ENCODE peak calls at places on chromosomes 3 and 15, in five cellular contexts. One of them, this sample, is unnamed. For H3K4me1, the result is how much of the 10 kb centered on the place peaks cover.

GRCh38 chr3:67564008-67564407 is 90.4 kb downstream of the SUCLG2 start:
- DNase-seq in esophagus muscularis mucosa: no peak
- DNase-seq in ovary: no peak
- DNase-seq in CD4-positive, CD25-positive, alpha-beta regulatory T cell: no peak
- DNase-seq in H9: no peak
- DNase-seq in this sample: no peak

GRCh38 chr3:144394052-144394451 is 422.4 kb downstream of the DIPK2A start:
- DNase-seq in esophagus muscularis mucosa: no peak
- DNase-seq in ovary: no peak
- DNase-seq in CD4-positive, CD25-positive, alpha-beta regulatory T cell: no peak
- DNase-seq in H9: no peak
- DNase-seq in this sample: no peak

GRCh38 chr3:71873093-71873611 is 88.2 kb upstream of the PROK2 start:
- DNase-seq in esophagus muscularis mucosa: peak
- DNase-seq in ovary: no peak
- DNase-seq in CD4-positive, CD25-positive, alpha-beta regulatory T cell: no peak
- DNase-seq in H9: peak
- DNase-seq in this sample: no peak

GRCh38 chr15:81183403-81183760 is 13.3 kb upstream of the IL16 start:
- DNase-seq in esophagus muscularis mucosa: no peak
- DNase-seq in ovary: no peak
- DNase-seq in CD4-positive, CD25-positive, alpha-beta regulatory T cell: no peak
- DNase-seq in H9: no peak
- DNase-seq in this sample: no peak

GRCh38 chr3:32872487-32873382 is 54.9 kb downstream of the TRIM71 start:
- DNase-seq in esophagus muscularis mucosa: no peak
- DNase-seq in ovary: peak
- DNase-seq in CD4-positive, CD25-positive, alpha-beta regulatory T cell: no peak
- DNase-seq in H9: no peak
- DNase-seq in this sample: no peak

GRCh38 chr15:73683624-73684536 is at the start of gene CD276:
- DNase-seq in esophagus muscularis mucosa: no peak
- DNase-seq in ovary: peak
- DNase-seq in CD4-positive, CD25-positive, alpha-beta regulatory T cell: no peak
- DNase-seq in H9: peak
- DNase-seq in this sample: peak

GRCh38 chr3:186417791-186418190 is 55.8 kb upstream of the DGKG start:
- DNase-seq in esophagus muscularis mucosa: peak
- DNase-seq in ovary: no peak
- DNase-seq in CD4-positive, CD25-positive, alpha-beta regulatory T cell: no peak
- DNase-seq in H9: no peak
- DNase-seq in this sample: no peak

GRCh38 chr3:148998715-148999413 is 7.5 kb downstream of the GYG1 start:
- DNase-seq in esophagus muscularis mucosa: no peak
- DNase-seq in ovary: no peak
- DNase-seq in CD4-positive, CD25-positive, alpha-beta regulatory T cell: no peak
- DNase-seq in H9: no peak
- DNase-seq in this sample: no peak

GRCh38 chr3:167684389-167684993 is 30.7 kb upstream of the WDR49 start:
- DNase-seq in esophagus muscularis mucosa: no peak
- DNase-seq in ovary: no peak
- DNase-seq in CD4-positive, CD25-positive, alpha-beta regulatory T cell: peak
- DNase-seq in H9: no peak
- DNase-seq in this sample: peak

GRCh38 chr3:123719785-123720531 is 135.1 kb upstream of the HACD2 start:
- DNase-seq in esophagus muscularis mucosa: no peak
- DNase-seq in ovary: peak
- DNase-seq in CD4-positive, CD25-positive, alpha-beta regulatory T cell: no peak
- DNase-seq in H9: no peak
- DNase-seq in this sample: no peak

GRCh38 chr3:181369637-181370036 is 342.1 kb upstream of the SOX2 start:
- DNase-seq in esophagus muscularis mucosa: no peak
- DNase-seq in ovary: no peak
- DNase-seq in CD4-positive, CD25-positive, alpha-beta regulatory T cell: no peak
- DNase-seq in H9: no peak
- DNase-seq in this sample: no peak
- H3K4me1 ChIP-seq in esophagus muscularis mucosa: under half
- H3K4me1 ChIP-seq in ovary: under half
- H3K4me1 ChIP-seq in CD4-positive, CD25-positive, alpha-beta regulatory T cell: under half
- H3K4me1 ChIP-seq in H9: under half
- H3K4me1 ChIP-seq in this sample: under half

GRCh38 chr3:65729973-65730372 is 308.7 kb downstream of the MAGI1 start:
- DNase-seq in esophagus muscularis mucosa: no peak
- DNase-seq in ovary: no peak
- DNase-seq in CD4-positive, CD25-positive, alpha-beta regulatory T cell: no peak
- DNase-seq in H9: no peak
- DNase-seq in this sample: no peak

GRCh38 chr3:65730449-65730848 is 308.3 kb downstream of the MAGI1 start:
- DNase-seq in esophagus muscularis mucosa: no peak
- DNase-seq in ovary: no peak
- DNase-seq in CD4-positive, CD25-positive, alpha-beta regulatory T cell: no peak
- DNase-seq in H9: no peak
- DNase-seq in this sample: no peak

GRCh38 chr3:65732060-65732933 is 306.4 kb downstream of the MAGI1 start:
- DNase-seq in esophagus muscularis mucosa: no peak
- DNase-seq in ovary: no peak
- DNase-seq in CD4-positive, CD25-positive, alpha-beta regulatory T cell: no peak
- DNase-seq in H9: no peak
- DNase-seq in this sample: no peak

GRCh38 chr3:65728138-65728537 is 310.6 kb downstream of the MAGI1 start:
- DNase-seq in esophagus muscularis mucosa: no peak
- DNase-seq in ovary: no peak
- DNase-seq in CD4-positive, CD25-positive, alpha-beta regulatory T cell: no peak
- DNase-seq in H9: no peak
- DNase-seq in this sample: no peak

DNA sequence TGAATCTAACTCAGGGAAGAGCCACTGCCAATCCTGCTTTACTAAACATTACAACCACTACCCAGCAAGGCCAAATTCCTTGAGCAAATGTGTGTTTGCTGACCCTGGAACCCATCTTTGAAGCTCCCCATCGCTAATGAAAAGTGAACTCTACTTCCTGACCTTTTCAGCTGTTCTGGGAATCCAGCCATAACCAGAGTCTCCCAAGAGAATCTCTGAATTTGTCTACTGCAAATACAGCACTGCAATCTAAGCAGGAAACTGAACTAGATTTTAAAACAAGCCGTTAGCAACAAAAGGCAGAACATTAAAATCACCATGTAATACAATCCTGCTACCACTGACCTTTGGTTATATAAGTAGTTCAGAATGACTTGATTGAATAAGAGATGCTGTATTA is 309.2 kb downstream of the MAGI1 start:
- DNase-seq in esophagus muscularis mucosa: no peak
- DNase-seq in ovary: peak
- DNase-seq in CD4-positive, CD25-positive, alpha-beta regulatory T cell: no peak
- DNase-seq in H9: no peak
- DNase-seq in this sample: no peak
- H3K27ac ChIP-seq in esophagus muscularis mucosa: peak
- H3K27ac ChIP-seq in ovary: no peak
- H3K27ac ChIP-seq in CD4-positive, CD25-positive, alpha-beta regulatory T cell: no peak
- H3K27ac ChIP-seq in H9: no peak
- H3K27ac ChIP-seq in this sample: no peak

GRCh38 chr3:159855599-159856495 is 132.8 kb upstream of the IL12A start:
- DNase-seq in esophagus muscularis mucosa: no peak
- DNase-seq in ovary: no peak
- DNase-seq in CD4-positive, CD25-positive, alpha-beta regulatory T cell: no peak
- DNase-seq in H9: no peak
- DNase-seq in this sample: no peak

GRCh38 chr3:159852821-159853505 is 135.7 kb upstream of the IL12A start:
- DNase-seq in esophagus muscularis mucosa: no peak
- DNase-seq in ovary: peak
- DNase-seq in CD4-positive, CD25-positive, alpha-beta regulatory T cell: no peak
- DNase-seq in H9: peak
- DNase-seq in this sample: peak

GRCh38 chr3:159856496-159857098 is 132.0 kb upstream of the IL12A start:
- DNase-seq in esophagus muscularis mucosa: no peak
- DNase-seq in ovary: no peak
- DNase-seq in CD4-positive, CD25-positive, alpha-beta regulatory T cell: no peak
- DNase-seq in H9: no peak
- DNase-seq in this sample: no peak

GRCh38 chr3:159853506-159853864 is 135.2 kb upstream of the IL12A start:
- DNase-seq in esophagus muscularis mucosa: no peak
- DNase-seq in ovary: no peak
- DNase-seq in CD4-positive, CD25-positive, alpha-beta regulatory T cell: no peak
- DNase-seq in H9: no peak
- DNase-seq in this sample: no peak

DNA sequence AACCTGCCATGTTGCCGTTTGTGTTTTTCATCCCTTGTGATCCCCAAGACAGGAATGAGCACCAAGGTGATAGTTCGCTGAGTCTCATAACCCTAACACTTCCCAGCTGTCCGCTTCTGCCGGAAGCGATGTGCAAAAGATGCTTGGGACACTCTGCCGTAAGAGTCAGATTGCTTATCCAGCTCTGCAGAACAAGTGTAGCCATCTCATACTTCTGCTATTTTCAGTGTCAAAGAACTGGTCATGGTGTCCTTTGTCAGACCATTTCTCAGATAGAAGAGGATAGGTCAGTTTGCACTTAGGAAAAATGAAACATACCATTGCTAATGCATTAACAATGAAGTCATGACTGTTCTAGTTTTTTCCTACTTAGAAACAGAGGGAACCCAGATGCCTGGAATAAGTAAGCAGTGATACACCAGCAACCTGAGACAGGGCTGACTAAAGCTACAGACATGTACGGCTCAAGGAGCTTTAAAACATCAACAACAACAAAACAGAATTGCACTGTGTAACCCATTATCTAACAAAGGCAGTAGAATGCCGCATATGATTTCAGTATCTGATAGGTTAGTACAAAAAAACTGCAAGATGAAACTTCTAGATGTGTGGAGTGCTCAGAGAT is 134.0 kb upstream of the IL12A start:
- DNase-seq in esophagus muscularis mucosa: no peak
- DNase-seq in ovary: no peak
- DNase-seq in CD4-positive, CD25-positive, alpha-beta regulatory T cell: no peak
- DNase-seq in H9: no peak
- DNase-seq in this sample: no peak
- H3K4me1 ChIP-seq in esophagus muscularis mucosa: half or more
- H3K4me1 ChIP-seq in ovary: under half
- H3K4me1 ChIP-seq in CD4-positive, CD25-positive, alpha-beta regulatory T cell: under half
- H3K4me1 ChIP-seq in H9: under half
- H3K4me1 ChIP-seq in this sample: under half

DNA sequence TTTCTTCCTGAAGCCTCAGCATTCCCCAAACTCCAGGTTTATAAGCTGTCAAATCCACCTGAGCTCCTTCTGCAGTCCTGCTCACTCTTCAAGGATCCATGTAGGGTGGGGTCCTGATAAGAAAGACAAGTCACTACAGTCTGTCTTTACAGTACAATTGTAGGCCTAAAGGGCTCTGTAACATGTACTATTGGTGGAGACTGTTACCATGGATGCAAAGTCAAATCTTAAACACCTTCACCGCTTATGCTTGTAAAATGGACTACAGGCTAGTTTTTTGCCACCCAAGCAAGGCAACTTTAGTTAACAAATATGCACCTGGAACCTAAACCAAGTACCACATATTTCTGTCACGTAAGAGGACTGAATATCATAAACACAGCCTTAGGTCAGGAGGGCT is 44.7 kb downstream of the CBLB start:
- DNase-seq in esophagus muscularis mucosa: no peak
- DNase-seq in ovary: no peak
- DNase-seq in CD4-positive, CD25-positive, alpha-beta regulatory T cell: no peak
- DNase-seq in H9: no peak
- DNase-seq in this sample: no peak
- H3K27ac ChIP-seq in esophagus muscularis mucosa: peak
- H3K27ac ChIP-seq in ovary: peak
- H3K27ac ChIP-seq in CD4-positive, CD25-positive, alpha-beta regulatory T cell: no peak
- H3K27ac ChIP-seq in H9: no peak
- H3K27ac ChIP-seq in this sample: no peak

GRCh38 chr15:58413253-58413652 is 18.5 kb upstream of the LIPC start:
- DNase-seq in esophagus muscularis mucosa: no peak
- DNase-seq in ovary: no peak
- DNase-seq in CD4-positive, CD25-positive, alpha-beta regulatory T cell: no peak
- DNase-seq in H9: no peak
- DNase-seq in this sample: no peak

GRCh38 chr15:58420579-58421043 is 11.2 kb upstream of the LIPC start:
- DNase-seq in esophagus muscularis mucosa: no peak
- DNase-seq in ovary: no peak
- DNase-seq in CD4-positive, CD25-positive, alpha-beta regulatory T cell: no peak
- DNase-seq in H9: no peak
- DNase-seq in this sample: no peak

GRCh38 chr15:58415636-58416035 is 16.2 kb upstream of the LIPC start:
- DNase-seq in esophagus muscularis mucosa: no peak
- DNase-seq in ovary: no peak
- DNase-seq in CD4-positive, CD25-positive, alpha-beta regulatory T cell: no peak
- DNase-seq in H9: no peak
- DNase-seq in this sample: no peak

GRCh38 chr15:58419803-58420524 is 11.8 kb upstream of the LIPC start:
- DNase-seq in esophagus muscularis mucosa: no peak
- DNase-seq in ovary: no peak
- DNase-seq in CD4-positive, CD25-positive, alpha-beta regulatory T cell: no peak
- DNase-seq in H9: no peak
- DNase-seq in this sample: no peak

DNA sequence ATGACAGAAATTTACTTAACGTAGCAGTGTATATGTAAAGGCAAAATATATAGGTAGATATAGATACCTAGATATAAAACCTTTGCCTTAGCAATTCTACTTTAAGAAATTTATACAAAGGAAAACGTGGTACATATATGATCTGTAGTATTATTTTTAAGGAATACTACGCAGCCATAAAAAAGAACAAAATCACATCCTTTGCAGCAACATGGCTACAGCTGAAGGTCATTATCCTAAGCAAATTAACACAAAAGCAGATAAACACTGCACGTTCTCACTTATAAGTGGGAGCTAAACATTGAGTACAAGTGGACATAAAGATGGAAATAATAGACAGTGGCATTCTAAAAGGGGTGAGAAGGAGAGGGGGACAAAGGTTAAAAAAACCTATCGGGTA is 14.8 kb upstream of the LIPC start:
- DNase-seq in esophagus muscularis mucosa: no peak
- DNase-seq in ovary: no peak
- DNase-seq in CD4-positive, CD25-positive, alpha-beta regulatory T cell: no peak
- DNase-seq in H9: no peak
- DNase-seq in this sample: no peak
- H3K4me1 ChIP-seq in esophagus muscularis mucosa: under half
- H3K4me1 ChIP-seq in ovary: under half
- H3K4me1 ChIP-seq in CD4-positive, CD25-positive, alpha-beta regulatory T cell: under half
- H3K4me1 ChIP-seq in H9: under half
- H3K4me1 ChIP-seq in this sample: under half

DNA sequence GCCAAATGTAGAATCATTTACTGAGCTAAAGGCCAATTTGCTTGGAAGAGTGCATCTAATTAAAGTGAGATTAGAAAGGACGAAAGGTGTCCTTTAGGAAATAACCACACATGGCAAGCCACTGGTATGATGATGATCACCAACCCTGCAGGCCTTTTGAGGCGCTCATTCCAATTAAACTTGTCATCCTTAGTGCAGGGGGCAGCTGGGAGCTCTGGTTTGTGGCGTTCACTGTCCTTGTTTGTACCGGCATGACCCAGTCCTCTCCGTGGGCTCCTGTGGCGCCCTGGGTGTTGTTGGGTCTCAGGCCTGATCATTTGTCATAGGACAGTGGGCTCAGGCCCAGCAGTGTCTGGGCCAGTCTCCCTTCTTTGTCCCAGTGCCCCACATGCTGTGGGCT is 11.0 kb downstream of the LIMD1 start:
- DNase-seq in esophagus muscularis mucosa: no peak
- DNase-seq in ovary: no peak
- DNase-seq in CD4-positive, CD25-positive, alpha-beta regulatory T cell: no peak
- DNase-seq in H9: no peak
- DNase-seq in this sample: no peak
- H3K27ac ChIP-seq in esophagus muscularis mucosa: peak
- H3K27ac ChIP-seq in ovary: no peak
- H3K27ac ChIP-seq in CD4-positive, CD25-positive, alpha-beta regulatory T cell: no peak
- H3K27ac ChIP-seq in H9: no peak
- H3K27ac ChIP-seq in this sample: no peak

This sample was measured in pancreas.